ENCODE peak calls at places on chromosomes 11 and 22, in ten cellular contexts. Z, J, T, Y, E, V, A, Q, D and M are unnamed samples.

GRCh38 chr11:35404397-35404775 is 15.0 kb downstream of the SLC1A2 start:
- DNase-seq in Z (no peak), J (peak; percentile 38), T (peak; percentile 33), Y (no peak), E (no peak), V (peak; percentile 49), A (peak; percentile 34), Q (no peak), D (no peak), M (no peak)

GRCh38 chr22:39028281-39028680 is 7.4 kb downstream of the APOBEC3D start:
- DNase-seq in Z (no peak), J (no peak), T (no peak), Y (no peak), E (no peak), V (no peak), A (no peak), Q (no peak), D (no peak), M (no peak)

GRCh38 chr11:28606930-28607329 is 498.7 kb downstream of the METTL15 start:
- DNase-seq in Z (no peak), J (no peak), T (no peak), Y (no peak), E (no peak), V (no peak), A (peak; percentile 14), Q (no peak), D (no peak), M (no peak)

GRCh38 chr11:31817621-31818493 is 6.7 kb upstream of the PAX6 start:
- DNase-seq in Z (no peak), J (no peak), T (peak; percentile 28), Y (peak; percentile 8), E (no peak), V (no peak), A (no peak), Q (no peak), D (no peak), M (no peak)

GRCh38 chr11:85886089-85887056 is 31.2 kb downstream of the CCDC83 start:
- DNase-seq in Z (no peak), J (no peak), T (no peak), Y (no peak), E (no peak), V (no peak), A (peak; percentile 94), Q (no peak), D (no peak), M (no peak)

GRCh38 chr11:133082453-133082781 is 449.9 kb downstream of the OPCML start:
- DNase-seq in Z (no peak), J (no peak), T (no peak), Y (peak; percentile 14), E (peak; percentile 61), V (peak; percentile 44), A (no peak), Q (peak; percentile 47), D (no peak), M (no peak)

GRCh38 chr11:114154271-114155047 is 94.9 kb downstream of the ZBTB16 start:
- DNase-seq in Z (no peak), J (no peak), T (no peak), Y (no peak), E (no peak), V (no peak), A (peak; percentile 82), Q (no peak), D (no peak), M (no peak)

GRCh38 chr11:64644348-64645242 is 53.6 kb downstream of the SLC22A12 start:
- DNase-seq in Z (no peak), J (no peak), T (peak; percentile 57), Y (no peak), E (no peak), V (no peak), A (no peak), Q (no peak), D (no peak), M (peak; percentile 37)

GRCh38 chr11:95282337-95282751 is 51.3 kb upstream of the SESN3 start:
- DNase-seq in Z (no peak), J (peak; percentile 73), T (no peak), Y (no peak), E (no peak), V (no peak), A (peak; percentile 69), Q (no peak), D (no peak), M (no peak)

GRCh38 chr22:32932176-32932575 is 126.0 kb downstream of the SYN3 start:
- DNase-seq in Z (no peak), J (no peak), T (no peak), Y (no peak), E (no peak), V (peak; percentile 2), A (peak; percentile 54), Q (no peak), D (no peak), M (no peak)

GRCh38 chr11:117010808-117011540 is 87.3 kb downstream of the SIK3 start:
- DNase-seq in Z (peak; percentile 75), J (no peak), T (no peak), Y (no peak), E (no peak), V (no peak), A (peak; percentile 97), Q (no peak), D (peak; percentile 4), M (no peak)

GRCh38 chr11:44822369-44822768 is 95.6 kb downstream of the TSPAN18 start:
- DNase-seq in Z (no peak), J (no peak), T (no peak), Y (no peak), E (no peak), V (no peak), A (no peak), Q (no peak), D (no peak), M (no peak)

GRCh38 chr11:17366491-17366890 is 14.9 kb downstream of the NCR3LG1 start:
- DNase-seq in Z (no peak), J (no peak), T (no peak), Y (no peak), E (no peak), V (no peak), A (no peak), Q (no peak), D (no peak), M (no peak)

GRCh38 chr22:22031571-22031970 is 49.0 kb upstream of the TOP3B start:
- DNase-seq in Z (no peak), J (no peak), T (no peak), Y (no peak), E (no peak), V (no peak), A (no peak), Q (no peak), D (no peak), M (no peak)

GRCh38 chr22:24564376-24565058 is 8.7 kb downstream of the SNRPD3 start:
- DNase-seq in Z (no peak), J (no peak), T (no peak), Y (no peak), E (no peak), V (no peak), A (peak; percentile 70), Q (no peak), D (no peak), M (no peak)

GRCh38 chr11:44765026-44765595 is 38.3 kb downstream of the TSPAN18 start:
- DNase-seq in Z (no peak), J (no peak), T (no peak), Y (no peak), E (no peak), V (no peak), A (no peak), Q (no peak), D (no peak), M (no peak)

GRCh38 chr11:63574856-63575602 is 11.8 kb upstream of the PLAAT2 start:
- DNase-seq in Z (no peak), J (no peak), T (no peak), Y (no peak), E (peak; percentile 65), V (no peak), A (peak; percentile 10), Q (no peak), D (no peak), M (no peak)

GRCh38 chr22:48615171-48616008 is 1212.3 kb downstream of the BRD1 start:
- DNase-seq in Z (no peak), J (no peak), T (no peak), Y (no peak), E (no peak), V (no peak), A (no peak), Q (no peak), D (no peak), M (no peak)

GRCh38 chr11:130318031-130318673 is 3.4 kb upstream of the ZBTB44 start:
- DNase-seq in Z (no peak), J (no peak), T (no peak), Y (no peak), E (no peak), V (no peak), A (no peak), Q (no peak), D (no peak), M (no peak)

GRCh38 chr11:78061921-78062311 is 1.7 kb upstream of the THRSP start:
- DNase-seq in Z (no peak), J (no peak), T (no peak), Y (no peak), E (no peak), V (no peak), A (no peak), Q (no peak), D (no peak), M (no peak)

GRCh38 chr22:39300198-39300830 is 19.1 kb downstream of the RPL3 start:
- DNase-seq in Z (no peak), J (peak; percentile 42), T (no peak), Y (no peak), E (no peak), V (no peak), A (no peak), Q (no peak), D (no peak), M (peak; percentile 47)

GRCh38 chr11:85718991-85719807 is 33.2 kb upstream of the CCDC89 start:
- DNase-seq in Z (peak; percentile 91), J (peak; percentile 11), T (no peak), Y (no peak), E (no peak), V (no peak), A (peak; percentile 100), Q (no peak), D (peak; percentile 68), M (no peak)

GRCh38 chr11:121967131-121967689 is 148.8 kb downstream of the BLID start:
- DNase-seq in Z (no peak), J (no peak), T (no peak), Y (no peak), E (no peak), V (no peak), A (no peak), Q (no peak), D (no peak), M (no peak)

GRCh38 chr11:80616070-80616800 is 1175.4 kb upstream of the TENM4 start:
- DNase-seq in Z (no peak), J (no peak), T (no peak), Y (no peak), E (no peak), V (no peak), A (no peak), Q (no peak), D (no peak), M (no peak)

GRCh38 chr11:35106595-35106994 is 32.4 kb upstream of the CD44 start:
- DNase-seq in Z (no peak), J (no peak), T (no peak), Y (no peak), E (no peak), V (no peak), A (no peak), Q (no peak), D (no peak), M (peak; percentile 84)

GRCh38 chr22:48902001-48902869 is 925.4 kb downstream of the BRD1 start:
- DNase-seq in Z (no peak), J (no peak), T (no peak), Y (no peak), E (peak; percentile 26), V (no peak), A (no peak), Q (no peak), D (no peak), M (no peak)

GRCh38 chr11:77442394-77443053 is 31.4 kb downstream of the PAK1 start:
- DNase-seq in Z (no peak), J (no peak), T (peak; percentile 49), Y (no peak), E (no peak), V (no peak), A (no peak), Q (no peak), D (no peak), M (no peak)

GRCh38 chr11:32374261-32374711 is 61.1 kb downstream of the WT1 start:
- DNase-seq in Z (no peak), J (no peak), T (peak; percentile 72), Y (no peak), E (no peak), V (peak; percentile 59), A (peak; percentile 28), Q (no peak), D (no peak), M (peak; percentile 47)